ENCODE peak calls at places on chromosomes 5 and 9, in eight cellular contexts. F, Q, P, R, L, K, H and Z are unnamed samples.

GRCh38 chr5:128052764-128053163 is 30.8 kb upstream of the SLC12A2 start:
- DNase-seq in F (no peak), Q (no peak), P (no peak), R (no peak), L (no peak), K (no peak), H (no peak), Z (no peak)

GRCh38 chr5:43065384-43066230 is 25.5 kb upstream of the ANXA2R start:
- DNase-seq in F (no peak), Q (peak), P (peak), R (peak), L (peak), K (peak), H (peak), Z (peak)

GRCh38 chr9:108056083-108056804 is 566.7 kb upstream of the KLF4 start:
- DNase-seq in F (no peak), Q (no peak), P (no peak), R (no peak), L (no peak), K (no peak), H (no peak), Z (no peak)

GRCh38 chr5:54651482-54652076 is 134.0 kb downstream of the SNX18 start:
- DNase-seq in F (no peak), Q (peak), P (no peak), R (peak), L (peak), K (no peak), H (peak), Z (peak)

GRCh38 chr5:80193421-80193820 is 62.4 kb downstream of the SERINC5 start:
- DNase-seq in F (no peak), Q (no peak), P (no peak), R (no peak), L (no peak), K (no peak), H (no peak), Z (no peak)

GRCh38 chr5:168188182-168188581 is 103.3 kb upstream of the WWC1 start:
- DNase-seq in F (no peak), Q (no peak), P (no peak), R (no peak), L (no peak), K (no peak), H (no peak), Z (no peak)

GRCh38 chr9:110156902-110157301 is 51.1 kb downstream of the C9orf152 start:
- DNase-seq in F (no peak), Q (no peak), P (peak), R (no peak), L (no peak), K (no peak), H (no peak), Z (no peak)

GRCh38 chr9:122389799-122390481 is 19.1 kb downstream of the PTGS1 start:
- DNase-seq in F (no peak), Q (no peak), P (peak), R (no peak), L (peak), K (no peak), H (peak), Z (peak)

GRCh38 chr9:122036988-122037387 is 56.1 kb downstream of the TTLL11 start:
- DNase-seq in F (no peak), Q (no peak), P (no peak), R (no peak), L (no peak), K (no peak), H (no peak), Z (no peak)

GRCh38 chr5:79850316-79850822 is 140.7 kb downstream of the MTX3 start:
- DNase-seq in F (no peak), Q (no peak), P (no peak), R (peak), L (peak), K (no peak), H (no peak), Z (no peak)

GRCh38 chr5:75545131-75545530 is 33.4 kb downstream of the POLK start:
- DNase-seq in F (no peak), Q (no peak), P (no peak), R (no peak), L (no peak), K (no peak), H (no peak), Z (no peak)

GRCh38 chr9:22008662-22009562 is at the start of gene CDKN2B:
- DNase-seq in F (no peak), Q (peak), P (no peak), R (peak), L (peak), K (peak), H (peak), Z (peak)

GRCh38 chr9:19456996-19457693 is 48.3 kb downstream of the ACER2 start:
- DNase-seq in F (peak), Q (no peak), P (peak), R (peak), L (peak), K (no peak), H (peak), Z (peak)

GRCh38 chr9:19461135-19461534 is 52.3 kb downstream of the ACER2 start:
- DNase-seq in F (no peak), Q (no peak), P (no peak), R (no peak), L (no peak), K (no peak), H (no peak), Z (peak)

GRCh38 chr9:19460258-19460657 is 51.4 kb downstream of the ACER2 start:
- DNase-seq in F (no peak), Q (no peak), P (no peak), R (no peak), L (no peak), K (no peak), H (no peak), Z (no peak)

DNA sequence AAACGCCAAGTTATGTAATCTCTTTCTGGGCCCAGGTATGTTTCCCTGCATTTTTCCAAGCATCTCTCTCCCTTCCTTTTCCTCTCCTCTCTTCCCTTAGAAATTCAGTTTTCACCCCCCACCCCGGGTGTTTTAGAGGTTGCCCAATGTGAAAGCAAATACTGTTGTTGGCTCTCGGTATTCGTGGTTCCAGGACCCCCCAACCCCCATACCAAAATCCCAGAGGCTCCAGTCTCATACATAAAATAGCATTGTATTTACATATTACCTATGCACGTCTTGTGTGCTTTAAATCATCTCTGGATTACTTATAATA is 48.8 kb downstream of the ACER2 start:
- DNase-seq in F (no peak), Q (no peak), P (no peak), R (no peak), L (no peak), K (no peak), H (no peak), Z (no peak)
- TF ChIP-seq CTCF in F (no peak), Q (no peak), P (no peak), R (no peak), L (no peak), K (no peak), H (no peak), Z (no peak)

GRCh38 chr5:66848749-66849641 is 252.8 kb downstream of the MAST4 start:
- DNase-seq in F (no peak), Q (no peak), P (no peak), R (no peak), L (no peak), K (no peak), H (no peak), Z (no peak)
- TF ChIP-seq POLR2A in F (no peak), Q (no peak), P (no peak), R (no peak), L (no peak), K (no peak), H (no peak), Z (no peak)

GRCh38 chr9:86406366-86406765 is 52.2 kb upstream of the TUT7 start:
- DNase-seq in F (no peak), Q (no peak), P (no peak), R (no peak), L (no peak), K (no peak), H (no peak), Z (no peak)
- H3K4me3 ChIP-seq in F (no peak), Q (peak), P (no peak), R (no peak), L (no peak), K (no peak), H (no peak), Z (no peak)

GRCh38 chr9:93587651-93588347 is 11.4 kb downstream of the PHF2 start:
- DNase-seq in F (no peak), Q (no peak), P (no peak), R (no peak), L (no peak), K (peak), H (no peak), Z (no peak)
- TF ChIP-seq CTCF in F (no peak), Q (no peak), P (peak), R (peak), L (no peak), K (no peak), H (no peak), Z (no peak)

GRCh38 chr9:124662561-124662960 is 108.5 kb downstream of the NR6A1 start:
- DNase-seq in F (no peak), Q (no peak), P (no peak), R (no peak), L (no peak), K (no peak), H (no peak), Z (no peak)

GRCh38 chr9:124661184-124661755 is 109.8 kb downstream of the NR6A1 start:
- DNase-seq in F (no peak), Q (no peak), P (peak), R (no peak), L (no peak), K (no peak), H (no peak), Z (no peak)

GRCh38 chr9:124659099-124659659 is 111.9 kb downstream of the NR6A1 start:
- DNase-seq in F (peak), Q (peak), P (peak), R (peak), L (peak), K (peak), H (peak), Z (peak)

GRCh38 chr9:124658165-124659017 is 112.7 kb downstream of the NR6A1 start:
- DNase-seq in F (peak), Q (no peak), P (peak), R (peak), L (peak), K (peak), H (peak), Z (peak)

DNA sequence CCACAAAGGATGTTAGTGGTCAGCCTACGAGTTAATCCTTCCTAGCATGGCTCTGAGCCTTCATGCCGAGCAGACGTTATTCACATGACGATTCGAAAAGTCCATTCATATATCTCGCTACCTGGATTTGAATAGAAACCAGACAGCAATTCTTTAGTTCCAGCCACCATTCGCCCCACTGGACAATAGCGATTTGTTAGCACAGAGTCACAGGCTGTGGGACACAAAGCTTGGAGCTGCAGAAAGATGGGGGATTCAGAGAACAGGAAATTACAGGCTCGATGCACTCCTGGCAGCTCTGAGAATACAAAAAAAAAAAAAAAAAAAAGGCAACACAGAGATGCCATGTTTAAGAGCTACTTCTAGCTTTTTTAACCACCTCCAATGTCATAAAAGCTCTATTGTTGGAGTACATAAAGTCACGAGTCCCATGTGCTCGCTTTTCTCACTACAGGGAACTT is 110.7 kb downstream of the NR6A1 start:
- DNase-seq in F (peak), Q (no peak), P (peak), R (no peak), L (no peak), K (no peak), H (no peak), Z (no peak)
- TF ChIP-seq POLR2A in F (peak), Q (no peak), P (peak), R (no peak), L (no peak), K (no peak), H (no peak), Z (no peak)

GRCh38 chr9:95204710-95205109 is 112.8 kb downstream of the FANCC start:
- DNase-seq in F (no peak), Q (no peak), P (no peak), R (no peak), L (no peak), K (no peak), H (no peak), Z (no peak)

GRCh38 chr9:95207403-95207802 is 110.1 kb downstream of the FANCC start:
- DNase-seq in F (no peak), Q (no peak), P (no peak), R (no peak), L (no peak), K (no peak), H (no peak), Z (no peak)

GRCh38 chr9:95202076-95202681 is 115.3 kb downstream of the FANCC start:
- DNase-seq in F (no peak), Q (no peak), P (no peak), R (no peak), L (no peak), K (no peak), H (no peak), Z (no peak)

GRCh38 chr9:95204310-95204709 is 113.2 kb downstream of the FANCC start:
- DNase-seq in F (no peak), Q (no peak), P (no peak), R (no peak), L (no peak), K (no peak), H (no peak), Z (no peak)

GRCh38 chr9:95206143-95206542 is 111.4 kb downstream of the FANCC start:
- DNase-seq in F (no peak), Q (no peak), P (no peak), R (no peak), L (no peak), K (no peak), H (no peak), Z (no peak)
- H3K4me3 ChIP-seq in F (no peak), Q (no peak), P (no peak), R (no peak), L (no peak), K (no peak), H (no peak), Z (no peak)

GRCh38 chr5:107855171-107855570 is 184.4 kb upstream of the EFNA5 start:
- DNase-seq in F (no peak), Q (no peak), P (no peak), R (no peak), L (no peak), K (no peak), H (no peak), Z (no peak)
- TF ChIP-seq CTCF in F (peak), Q (no peak), P (no peak), R (no peak), L (no peak), K (no peak), H (no peak), Z (no peak)

GRCh38 chr9:127897194-127897692 is 2.2 kb downstream of the ST6GALNAC6 start:
- DNase-seq in F (no peak), Q (peak), P (peak), R (peak), L (peak), K (peak), H (peak), Z (peak)
- TF ChIP-seq POLR2A in F (no peak), Q (no peak), P (no peak), R (peak), L (no peak), K (no peak), H (no peak), Z (no peak)

DNA sequence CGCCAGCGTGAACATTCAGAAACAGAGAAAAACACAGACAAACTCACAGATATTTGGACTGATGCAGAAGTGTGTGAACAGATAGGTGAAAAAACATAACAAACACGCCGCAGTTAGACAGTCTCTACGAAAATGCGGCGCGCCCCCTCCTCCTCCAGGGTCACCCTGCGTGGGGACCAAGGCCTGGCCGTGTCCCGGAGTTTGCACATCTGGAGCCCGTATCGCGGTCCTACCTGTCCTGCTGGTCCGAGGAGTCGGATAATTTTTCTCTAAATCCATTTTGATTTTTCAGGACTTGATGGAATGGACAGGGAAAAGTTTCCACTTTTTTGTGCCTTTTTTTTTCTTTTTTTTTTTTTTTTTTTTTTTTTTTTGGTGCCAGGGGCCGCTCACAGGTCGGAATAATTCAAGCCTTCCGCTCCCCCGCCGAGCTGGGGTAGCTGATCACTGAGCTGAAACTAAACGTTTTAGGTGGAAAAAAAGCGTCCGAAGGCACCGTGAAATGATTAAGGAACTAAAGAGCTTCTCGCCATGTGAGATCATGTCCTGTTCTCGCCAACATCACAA is at the start of gene PAX5:
- DNase-seq in F (no peak), Q (no peak), P (no peak), R (no peak), L (no peak), K (peak), H (no peak), Z (peak)
- H3K4me3 ChIP-seq in F (peak), Q (peak), P (peak), R (no peak), L (peak), K (peak), H (peak), Z (no peak)

GRCh38 chr5:116242363-116242762 is 157.5 kb downstream of the COMMD10 start:
- DNase-seq in F (no peak), Q (no peak), P (no peak), R (no peak), L (no peak), K (no peak), H (no peak), Z (no peak)

GRCh38 chr5:116234681-116235080 is 149.9 kb downstream of the COMMD10 start:
- DNase-seq in F (no peak), Q (no peak), P (no peak), R (no peak), L (no peak), K (no peak), H (no peak), Z (no peak)

DNA sequence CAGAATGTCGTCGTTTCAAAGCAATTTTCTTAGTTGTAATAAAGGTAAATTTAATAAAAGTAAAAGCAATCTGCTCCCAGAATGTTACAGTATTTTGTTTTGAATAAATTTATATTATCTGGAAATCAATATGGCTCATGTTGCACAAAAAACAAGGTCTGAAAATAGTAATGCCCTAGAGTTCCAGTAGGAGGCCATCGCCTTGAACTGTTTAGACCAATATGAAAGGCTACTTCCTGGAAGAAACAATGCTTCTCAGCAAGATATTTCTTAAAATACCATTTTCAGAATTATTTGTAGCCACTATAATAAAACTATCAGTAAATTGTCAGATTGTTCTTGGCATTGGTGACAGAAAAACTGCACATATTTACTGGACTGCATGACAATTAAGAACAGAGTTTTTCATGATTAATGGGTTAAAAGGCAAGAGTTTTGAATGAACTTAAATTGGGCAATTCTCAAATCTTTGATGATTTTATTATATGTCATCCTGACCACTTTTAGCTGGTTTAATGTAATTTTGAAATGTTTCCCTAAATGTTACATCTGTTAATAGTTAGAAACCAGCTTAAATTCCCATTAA is 153.2 kb downstream of the COMMD10 start:
- DNase-seq in F (no peak), Q (no peak), P (peak), R (no peak), L (no peak), K (no peak), H (no peak), Z (no peak)
- TF ChIP-seq CTCF in F (no peak), Q (no peak), P (peak), R (no peak), L (no peak), K (no peak), H (no peak), Z (no peak)